ENCODE peak calls at places on chromosomes 7 and 10, in four cellular contexts. M is prostate gland, D is heart left ventricle, Z is sigmoid colon. O is an unnamed sample. For H3K4me1, the result is how much of the 10 kb centered on the place peaks cover.

GRCh38 chr10:15200626-15201025 is 32.1 kb upstream of the NMT2 start:
- DNase-seq in M (no peak), D (no peak), Z (no peak), O (no peak)

GRCh38 chr10:70662362-70663220 is 9.7 kb upstream of the ADAMTS14 start:
- DNase-seq in M (no peak), D (no peak), Z (peak), O (peak)

GRCh38 chr10:48305905-48306264 is 592 bp upstream of the MAPK8 start:
- DNase-seq in M (no peak), D (no peak), Z (no peak), O (no peak)

GRCh38 chr10:5565205-5565545 is 40.4 kb downstream of the CALML3 start:
- DNase-seq in M (no peak), D (no peak), Z (peak), O (peak)

GRCh38 chr7:962401-963081 is 8.1 kb upstream of the ADAP1 start:
- DNase-seq in M (no peak), D (no peak), Z (peak), O (peak)

GRCh38 chr7:20514364-20514763 is 101.1 kb upstream of the ABCB5 start:
- DNase-seq in M (peak), D (peak), Z (peak), O (no peak)

GRCh38 chr7:116501425-116502167 is 2.1 kb downstream of the CAV2 start:
- DNase-seq in M (no peak), D (peak), Z (no peak), O (no peak)

GRCh38 chr7:152925412-152926147 is 166.0 kb downstream of the ACTR3B start:
- DNase-seq in M (no peak), D (no peak), Z (no peak), O (no peak)

GRCh38 chr10:128124813-128125403 is 1.3 kb downstream of the MKI67 start:
- DNase-seq in M (no peak), D (no peak), Z (no peak), O (no peak)

GRCh38 chr10:14074062-14074884 is 256.5 kb downstream of the FRMD4A start:
- DNase-seq in M (peak), D (peak), Z (peak), O (no peak)

GRCh38 chr7:79471283-79471682 is 17.8 kb upstream of the MAGI2 start:
- DNase-seq in M (no peak), D (no peak), Z (no peak), O (no peak)

GRCh38 chr7:140159487-140159886 is 17.3 kb downstream of the KDM7A start:
- DNase-seq in M (no peak), D (no peak), Z (no peak), O (no peak)

GRCh38 chr10:3215336-3215860 is 42.8 kb upstream of the PITRM1 start:
- DNase-seq in M (no peak), D (no peak), Z (no peak), O (no peak)

GRCh38 chr7:100914879-100915442 is 19.3 kb upstream of the ACHE start:
- DNase-seq in M (no peak), D (no peak), Z (no peak), O (peak)

GRCh38 chr10:22682237-22683192 is 31.9 kb downstream of the PIP4K2A start:
- DNase-seq in M (no peak), D (no peak), Z (no peak), O (no peak)

GRCh38 chr7:76225379-76225778 is 23.7 kb downstream of the SRRM3 start:
- DNase-seq in M (no peak), D (no peak), Z (no peak), O (no peak)

GRCh38 chr10:132452216-132452650 is 55.2 kb downstream of the PWWP2B start:
- DNase-seq in M (no peak), D (no peak), Z (no peak), O (peak)

GRCh38 chr7:116426428-116427156 is 72.9 kb upstream of the CAV2 start:
- DNase-seq in M (no peak), D (peak), Z (no peak), O (no peak)

GRCh38 chr10:61063035-61063434 is 119.0 kb upstream of the RHOBTB1 start:
- DNase-seq in M (peak), D (no peak), Z (no peak), O (no peak)

GRCh38 chr10:128220011-128220410 is 93.8 kb upstream of the MKI67 start:
- DNase-seq in M (no peak), D (no peak), Z (no peak), O (no peak)

GRCh38 chr10:83346216-83346910 is 792.9 kb upstream of the GHITM start:
- DNase-seq in M (no peak), D (no peak), Z (no peak), O (no peak)

GRCh38 chr10:131073469-131074060 is 238.0 kb downstream of the TCERG1L start:
- DNase-seq in M (no peak), D (no peak), Z (no peak), O (no peak)

GRCh38 chr10:61284222-61284890 is 168.8 kb downstream of the TMEM26 start:
- DNase-seq in M (peak), D (peak), Z (no peak), O (no peak)

GRCh38 chr10:118259288-118259906 is 82.7 kb downstream of the FAM204A start:
- DNase-seq in M (peak), D (no peak), Z (no peak), O (no peak)

GRCh38 chr10:118264252-118264651 is 77.9 kb downstream of the FAM204A start:
- DNase-seq in M (no peak), D (no peak), Z (no peak), O (no peak)

GRCh38 chr10:118264838-118265470 is 77.2 kb downstream of the FAM204A start:
- DNase-seq in M (no peak), D (no peak), Z (no peak), O (no peak)
- H3K4me3 ChIP-seq in M (no peak), D (no peak), Z (no peak), O (no peak)

DNA sequence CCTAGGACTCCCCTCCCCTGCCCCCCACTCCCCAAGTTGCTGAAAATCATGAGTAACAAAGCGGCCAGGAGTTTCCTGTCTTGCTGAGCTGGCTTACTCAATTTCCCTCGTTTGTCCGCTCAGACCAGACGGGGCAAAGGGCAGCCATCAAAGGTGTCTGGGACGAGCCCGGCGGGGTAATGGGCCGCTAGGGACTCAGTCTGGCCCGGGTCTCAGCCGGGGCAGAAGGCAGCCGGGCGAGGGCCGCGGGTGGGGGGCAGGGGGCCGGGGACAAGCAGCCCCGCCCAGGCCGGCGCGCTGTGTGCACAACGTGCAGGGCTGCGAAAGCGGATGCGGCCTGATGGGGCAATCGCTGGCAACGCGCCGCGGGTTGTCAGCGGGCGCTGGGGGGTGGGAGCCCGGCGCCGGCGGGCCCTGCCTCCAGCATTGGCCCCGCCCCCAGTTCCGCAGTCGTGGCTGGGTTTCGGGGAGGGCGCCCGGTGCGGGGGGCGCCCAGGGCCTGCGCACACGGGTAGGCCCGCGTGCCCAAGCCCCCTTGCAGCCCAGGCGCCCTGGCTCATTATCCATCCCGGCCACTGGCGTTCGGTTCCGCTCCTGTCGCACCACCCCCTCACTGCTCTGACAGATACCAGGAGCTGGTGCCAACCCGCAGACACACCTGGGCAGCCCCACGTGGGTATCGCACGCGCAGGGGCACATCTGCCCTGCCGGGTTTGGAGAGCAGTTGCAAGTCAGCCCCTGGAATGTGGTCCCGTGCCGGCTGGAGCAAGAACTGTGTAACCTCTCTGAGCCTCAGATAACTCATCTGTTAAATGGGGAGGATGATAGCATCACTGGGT is 35.1 kb downstream of the DNAJB12 start:
- DNase-seq in M (peak), D (peak), Z (peak), O (peak)
- TF ChIP-seq POLR2A in M (peak), D (peak), Z (no peak), O (peak)

GRCh38 chr10:103316087-103316486 is 34.9 kb downstream of the PCGF6 start:
- DNase-seq in M (no peak), D (no peak), Z (no peak), O (no peak)
- H3K4me1 ChIP-seq in M (under half), D (under half), Z (under half), O (under half)

GRCh38 chr10:28530751-28531150 is 2.2 kb upstream of the WAC start:
- DNase-seq in M (no peak), D (no peak), Z (no peak), O (no peak)

GRCh38 chr10:28532509-28533314 is at the start of gene WAC:
- DNase-seq in M (peak), D (peak), Z (peak), O (peak)

GRCh38 chr10:28533571-28534304 is 820 bp downstream of the WAC start:
- DNase-seq in M (peak), D (peak), Z (peak), O (peak)

GRCh38 chr10:28532223-28532508 is 752 bp upstream of the WAC start:
- DNase-seq in M (no peak), D (no peak), Z (no peak), O (no peak)

GRCh38 chr10:28533315-28533564 is 322 bp downstream of the WAC start:
- DNase-seq in M (no peak), D (no peak), Z (no peak), O (no peak)
- H3K4me3 ChIP-seq in M (peak), D (peak), Z (peak), O (peak)

GRCh38 chr10:124248646-124249045 is 155.2 kb upstream of the CHST15 start:
- DNase-seq in M (no peak), D (no peak), Z (no peak), O (no peak)
- TF ChIP-seq POLR2A in M (no peak), D (no peak), Z (no peak), O (no peak)

GRCh38 chr7:42929449-42929848 is 2.5 kb downstream of the PSMA2 start:
- DNase-seq in M (no peak), D (no peak), Z (no peak), O (no peak)

GRCh38 chr7:42931834-42932651 is at the start of the genes MRPL32 and PSMA2:
- DNase-seq in M (peak), D (peak), Z (peak), O (peak)

GRCh38 chr7:42932861-42933591 is 850 bp downstream of the MRPL32 start:
- DNase-seq in M (no peak), D (peak), Z (no peak), O (no peak)

GRCh38 chr7:42930889-42931288 is 1.1 kb downstream of the PSMA2 start:
- DNase-seq in M (no peak), D (no peak), Z (no peak), O (no peak)

DNA sequence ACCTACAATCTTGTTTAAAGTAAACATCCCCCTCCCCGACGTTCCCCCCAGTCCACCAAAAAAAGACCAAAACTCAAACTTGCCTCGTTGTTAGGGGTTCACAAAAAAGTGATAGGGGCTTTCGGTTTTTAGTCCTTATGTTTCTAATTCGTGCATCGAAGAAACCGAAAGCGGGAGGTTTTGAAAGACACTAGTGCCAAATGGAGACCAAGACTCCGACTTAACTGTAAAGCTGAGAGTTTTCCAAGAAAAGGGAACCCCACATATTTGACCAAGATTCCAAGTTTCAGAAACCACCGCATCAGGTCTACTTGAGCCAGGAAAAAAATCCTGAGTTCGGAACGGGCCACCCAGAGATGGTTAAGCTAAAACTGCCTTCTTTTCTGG is 534 bp downstream of the PSMA2 start:
- DNase-seq in M (no peak), D (no peak), Z (no peak), O (no peak)
- H3K4me1 ChIP-seq in M (under half), D (half or more), Z (under half), O (half or more)

DNA sequence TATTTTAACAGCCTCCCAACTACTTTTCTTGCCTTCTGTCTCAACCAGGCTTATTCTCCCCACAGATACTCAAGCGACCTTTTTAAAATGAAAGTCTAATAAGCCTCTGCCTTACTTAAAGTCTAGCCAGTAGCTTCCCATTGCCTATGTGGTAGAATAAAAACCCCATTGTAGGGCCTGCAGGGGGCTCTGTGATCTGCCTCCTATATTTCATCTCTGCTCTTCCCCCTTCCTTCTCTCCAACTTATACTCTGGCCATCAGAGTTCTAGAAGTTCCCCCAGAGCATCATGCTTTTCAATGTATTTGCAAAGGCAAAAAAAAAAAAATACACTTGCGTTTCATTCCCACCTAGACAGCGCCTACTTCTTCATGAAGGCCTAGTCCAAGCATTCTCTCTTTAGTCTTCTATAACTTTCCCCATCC is 167.7 kb upstream of the ADO start:
- DNase-seq in M (no peak), D (no peak), Z (no peak), O (no peak)
- H3K4me3 ChIP-seq in M (no peak), D (peak), Z (no peak), O (peak)

GRCh38 chr10:86757110-86757790 is 831 bp downstream of the BMPR1A start:
- DNase-seq in M (peak), D (peak), Z (peak), O (peak)
- TF ChIP-seq POLR2A in M (no peak), D (no peak), Z (peak), O (no peak)

GRCh38 chr10:94129393-94130130 is 135.8 kb downstream of the PLCE1 start:
- DNase-seq in M (no peak), D (no peak), Z (no peak), O (no peak)

GRCh38 chr10:94122247-94122646 is 128.5 kb downstream of the PLCE1 start:
- DNase-seq in M (no peak), D (no peak), Z (no peak), O (no peak)

GRCh38 chr10:94123253-94123995 is 129.7 kb downstream of the PLCE1 start:
- DNase-seq in M (no peak), D (no peak), Z (no peak), O (no peak)

GRCh38 chr10:94125856-94126255 is 132.1 kb downstream of the PLCE1 start:
- DNase-seq in M (no peak), D (no peak), Z (no peak), O (no peak)
- H3K4me1 ChIP-seq in M (under half), D (under half), Z (under half), O (under half)

O was measured in spleen.